ENCODE peak calls at places on chromosomes 5 and 9, in four cellular contexts. E, N, W and F are unnamed samples.

GRCh38 chr9:13904746-13905145 is 409.2 kb downstream of the NFIB start:
- DNase-seq in N (no peak), E (no peak), W (peak; percentile 52), F (no peak)

GRCh38 chr5:170278611-170279500 is 18.7 kb downstream of the LCP2 start:
- DNase-seq in N (no peak), E (no peak), W (no peak), F (peak; percentile 28)

GRCh38 chr5:115372121-115372520 is 75.7 kb upstream of the CCDC112 start:
- DNase-seq in W (peak; percentile 61), N (no peak), E (no peak), F (no peak)

GRCh38 chr5:141782991-141783598 is 95.1 kb downstream of the PCDH1 start:
- DNase-seq in W (peak; percentile 58), N (no peak), E (no peak), F (no peak)

GRCh38 chr5:7426284-7426683 is 30.3 kb downstream of the ADCY2 start:
- DNase-seq in W (no peak), N (no peak), E (no peak), F (no peak)

GRCh38 chr5:145856285-145856818 is 16.5 kb downstream of the GRXCR2 start:
- DNase-seq in W (peak; percentile 82), N (peak; percentile 83), E (peak; percentile 73), F (peak; percentile 90)

GRCh38 chr5:82707741-82708140 is 369.5 kb downstream of the TMEM167A start:
- DNase-seq in N (no peak), E (no peak), W (peak; percentile 74), F (no peak)

GRCh38 chr5:137320056-137321045 is 178.8 kb downstream of the SPOCK1 start:
- DNase-seq in N (peak; percentile 51), W (peak; percentile 75), E (peak; percentile 71), F (peak; percentile 80)

GRCh38 chr9:18605763-18606162 is 131.8 kb downstream of the ADAMTSL1 start:
- DNase-seq in W (peak; percentile 48), E (no peak), N (peak; percentile 19), F (no peak)

GRCh38 chr9:12696931-12697622 is 3.9 kb downstream of the TYRP1 start:
- DNase-seq in W (peak; percentile 80), E (no peak), N (no peak), F (no peak)

GRCh38 chr5:66642538-66642937 is 46.3 kb downstream of the MAST4 start:
- DNase-seq in N (no peak), E (no peak), W (no peak), F (no peak)

GRCh38 chr5:135234242-135235000 is 164.6 kb downstream of the MACROH2A1 start:
- DNase-seq in W (no peak), N (no peak), E (no peak), F (no peak)

GRCh38 chr9:137000177-137000930 is 4.0 kb upstream of the CLIC3 start:
- DNase-seq in N (peak; percentile 79), E (no peak), W (peak; percentile 67), F (no peak)

GRCh38 chr5:89816038-89816437 is 593.5 kb downstream of the CETN3 start:
- DNase-seq in E (no peak), N (no peak), W (no peak), F (no peak)

GRCh38 chr9:128249914-128250838 is 25.6 kb downstream of the GOLGA2 start:
- DNase-seq in N (peak; percentile 33), W (peak; percentile 57), E (peak; percentile 94), F (peak; percentile 90)

GRCh38 chr5:179241764-179242370 is 103.4 kb downstream of the ADAMTS2 start:
- DNase-seq in W (no peak), N (no peak), E (no peak), F (no peak)

GRCh38 chr5:62144395-62145022 is 161.5 kb upstream of the KIF2A start:
- DNase-seq in N (no peak), E (no peak), W (peak; percentile 55), F (no peak)

GRCh38 chr9:136957461-136957860 is 5.4 kb downstream of the LCN12 start:
- DNase-seq in E (no peak), W (no peak), N (no peak), F (no peak)

GRCh38 chr9:114790521-114790920 is 15.3 kb downstream of the TNFSF15 start:
- DNase-seq in E (no peak), N (no peak), W (peak; percentile 61), F (no peak)

GRCh38 chr9:42852133-42852532 is 668.7 kb downstream of the SPATA31A6 start:
- DNase-seq in W (peak; percentile 8), E (peak; percentile 72), N (no peak), F (peak; percentile 71)

GRCh38 chr9:131436865-131437271 is 43.0 kb downstream of the PRRC2B start:
- DNase-seq in W (no peak), N (no peak), E (no peak), F (peak; percentile 87)

GRCh38 chr5:73312146-73312871 is 136.3 kb downstream of the FOXD1 start:
- DNase-seq in W (peak; percentile 100), E (peak; percentile 29), N (peak; percentile 96), F (peak; percentile 62)

GRCh38 chr5:126656397-126657007 is 55.8 kb downstream of the PHAX start:
- DNase-seq in E (peak; percentile 60), N (peak; percentile 57), W (peak; percentile 36), F (peak; percentile 83)

GRCh38 chr9:23825143-23825531 is 903 bp downstream of the ELAVL2 start:
- DNase-seq in N (no peak), E (no peak), W (no peak), F (peak; percentile 64)

GRCh38 chr9:36798350-36799065 is 225.8 kb downstream of the MELK start:
- DNase-seq in N (no peak), E (no peak), W (no peak), F (peak; percentile 33)

GRCh38 chr5:5340206-5340729 is 82.2 kb upstream of the ICE1 start:
- DNase-seq in N (peak; percentile 83), E (peak; percentile 90), W (peak; percentile 96), F (peak; percentile 75)

GRCh38 chr5:139392678-139393496 is 2.0 kb downstream of the PROB1 start:
- DNase-seq in N (no peak), E (peak; percentile 80), W (peak; percentile 52), F (peak; percentile 94)

GRCh38 chr9:89502038-89502601 is 4.2 kb upstream of the SEMA4D start:
- DNase-seq in W (no peak), E (no peak), N (no peak), F (no peak)

GRCh38 chr5:179955062-179955461 is 47.4 kb upstream of the TBC1D9B start:
- DNase-seq in N (no peak), E (no peak), W (no peak), F (no peak)

GRCh38 chr5:93787598-93787997 is 46.2 kb upstream of the POU5F2 start:
- DNase-seq in E (no peak), W (no peak), N (no peak), F (no peak)

GRCh38 chr5:40813698-40814281 is 15.6 kb upstream of the PRKAA1 start:
- DNase-seq in W (no peak), E (no peak), N (no peak), F (no peak)

GRCh38 chr5:125409496-125410351 is 663.3 kb upstream of the ZNF608 start:
- DNase-seq in N (peak; percentile 7), E (peak; percentile 5), W (peak; percentile 68), F (no peak)

GRCh38 chr5:71887680-71888079 is 168.6 kb downstream of the CARTPT start:
- DNase-seq in W (peak; percentile 86), E (peak; percentile 53), N (peak; percentile 94), F (peak; percentile 79)

GRCh38 chr9:78940121-78940855 is 631.5 kb upstream of the TLE4 start:
- DNase-seq in N (no peak), W (no peak), E (no peak), F (no peak)

GRCh38 chr9:27495480-27496133 is 28.5 kb upstream of the IFNK start:
- DNase-seq in N (no peak), W (no peak), E (no peak), F (no peak)

GRCh38 chr5:56357426-56357825 is 124.3 kb upstream of the ANKRD55 start:
- DNase-seq in W (no peak), N (no peak), E (no peak), F (peak; percentile 15)

GRCh38 chr5:150647275-150648251 is 7.1 kb downstream of the SYNPO start:
- DNase-seq in N (no peak), E (no peak), W (no peak), F (no peak)

GRCh38 chr5:150644496-150644895 is 4.0 kb downstream of the SYNPO start:
- DNase-seq in N (no peak), W (no peak), E (no peak), F (no peak)

GRCh38 chr5:150644058-150644457 is 3.6 kb downstream of the SYNPO start:
- DNase-seq in E (no peak), W (no peak), N (no peak), F (no peak)

GRCh38 chr5:150642991-150643710 is 2.7 kb downstream of the SYNPO start:
- DNase-seq in E (no peak), W (no peak), N (no peak), F (no peak)

DNA sequence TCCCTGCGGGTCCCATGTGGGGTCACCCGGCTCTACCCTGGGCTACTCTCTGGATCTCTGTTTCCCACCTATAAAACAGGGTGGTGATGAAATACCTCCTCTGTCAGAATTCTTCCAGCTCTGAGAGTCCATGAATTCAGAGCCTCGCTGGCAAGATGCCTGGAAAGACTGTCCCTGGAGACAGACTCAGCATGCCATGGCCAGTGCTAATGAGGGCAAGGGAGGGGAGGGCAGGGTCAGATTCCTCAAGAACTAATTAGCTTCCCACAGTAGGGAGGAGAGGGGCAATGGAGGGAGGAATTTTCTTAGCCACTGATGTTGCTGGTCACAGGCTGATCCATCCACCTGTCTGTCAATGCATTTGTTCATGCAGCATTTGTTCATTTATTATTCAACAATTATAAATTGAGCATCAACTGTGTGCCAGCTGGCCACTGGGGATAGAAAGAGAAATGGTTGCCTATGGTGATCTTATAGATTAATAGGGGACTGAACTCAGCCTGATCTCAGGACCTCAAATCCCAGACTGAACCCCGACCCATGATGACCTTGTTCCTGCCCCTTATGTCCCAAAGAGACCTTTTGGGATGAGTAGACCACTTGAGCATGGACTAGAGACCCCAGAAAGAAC is 4.7 kb downstream of the SYNPO start:
- DNase-seq in N (peak; percentile 71), E (no peak), W (peak; percentile 85), F (no peak)
- H3K4me2 ChIP-seq in N (no peak overlapping the region), E (peak overlapping the region; percentile 26), W (no peak overlapping the region), F (no peak overlapping the region)

GRCh38 chr5:173735691-173736090 is 119.2 kb upstream of the BOD1 start:
- DNase-seq in W (no peak), N (no peak), E (no peak), F (no peak)

GRCh38 chr5:173735171-173735570 is 118.7 kb upstream of the BOD1 start:
- DNase-seq in W (no peak), E (no peak), N (no peak), F (no peak)

GRCh38 chr5:173733065-173733824 is 116.8 kb upstream of the BOD1 start:
- DNase-seq in E (no peak), W (no peak), N (no peak), F (no peak)

GRCh38 chr5:173733831-173734491 is 117.5 kb upstream of the BOD1 start:
- DNase-seq in E (no peak), W (no peak), N (no peak), F (no peak)

GRCh38 chr5:173734716-173735115 is 118.3 kb upstream of the BOD1 start:
- DNase-seq in W (no peak), E (no peak), N (no peak), F (no peak)
- H3K4me2 ChIP-seq in W (no peak overlapping the region), E (no peak overlapping the region), N (no peak overlapping the region), F (no peak overlapping the region)

GRCh38 chr5:43000198-43000840 is 39.8 kb downstream of the ANXA2R start:
- DNase-seq in N (peak; percentile 59), E (peak; percentile 57), W (peak; percentile 73), F (peak; percentile 71)
- H3K4me2 ChIP-seq in N (peak overlapping the region; percentile 90), E (peak overlapping the region; percentile 85), W (peak overlapping the region; percentile 92), F (peak overlapping the region; percentile 86)

GRCh38 chr9:91803143-91803940 is 146.7 kb downstream of the ROR2 start:
- DNase-seq in E (no peak), W (peak; percentile 37), N (peak; percentile 81), F (no peak)
- H3K4me2 ChIP-seq in E (no peak overlapping the region), W (no peak overlapping the region), N (peak overlapping the region; percentile 53), F (no peak overlapping the region)

GRCh38 chr5:107477492-107477891 is 193.2 kb downstream of the EFNA5 start:
- DNase-seq in W (no peak), N (no peak), E (no peak), F (no peak)
- H3K4me2 ChIP-seq in W (no peak overlapping the region), N (no peak overlapping the region), E (peak overlapping the region; percentile 64), F (peak overlapping the region; percentile 29)